ENCODE peak calls at places on chromosomes 16 and 17, in four cellular contexts. One of them, this sample, is unnamed.

GRCh38 chr16:14669776-14670175 is 24.3 kb downstream of the PLA2G10 start:
- DNase-seq in K562: no peak
- DNase-seq in HepG2: no peak
- DNase-seq in WTC11: no peak
- DNase-seq in this sample: no peak

GRCh38 chr16:4200000-4200780 is 41.7 kb downstream of the SRL start:
- DNase-seq in K562: peak
- DNase-seq in HepG2: peak
- DNase-seq in WTC11: peak
- DNase-seq in this sample: peak

GRCh38 chr16:85126731-85127662 is 14.7 kb upstream of the CIBAR2 start:
- DNase-seq in K562: peak
- DNase-seq in HepG2: no peak
- DNase-seq in WTC11: peak
- DNase-seq in this sample: peak

GRCh38 chr16:48526058-48526957 is 83.7 kb downstream of the N4BP1 start:
- DNase-seq in K562: peak
- DNase-seq in HepG2: peak
- DNase-seq in WTC11: peak
- DNase-seq in this sample: no peak

GRCh38 chr16:69514366-69514765 is 51.4 kb upstream of the NFAT5 start:
- DNase-seq in K562: no peak
- DNase-seq in HepG2: no peak
- DNase-seq in WTC11: no peak
- DNase-seq in this sample: no peak

GRCh38 chr17:35740997-35741931 is 9.8 kb downstream of the RASL10B start:
- DNase-seq in K562: peak
- DNase-seq in HepG2: no peak
- DNase-seq in WTC11: peak
- DNase-seq in this sample: peak

GRCh38 chr17:21523482-21524210 is 147.5 kb downstream of the KCNJ12 start:
- DNase-seq in K562: no peak
- DNase-seq in HepG2: no peak
- DNase-seq in WTC11: no peak
- DNase-seq in this sample: peak

GRCh38 chr16:52364500-52364899 is 182.4 kb downstream of the TOX3 start:
- DNase-seq in K562: no peak
- DNase-seq in HepG2: no peak
- DNase-seq in WTC11: no peak
- DNase-seq in this sample: no peak

GRCh38 chr17:13995856-13996635 is 73.3 kb upstream of the COX10 start:
- DNase-seq in K562: no peak
- DNase-seq in HepG2: no peak
- DNase-seq in WTC11: no peak
- DNase-seq in this sample: no peak

GRCh38 chr17:20189322-20189721 is 180.2 kb downstream of the SPECC1 start:
- DNase-seq in K562: peak
- DNase-seq in HepG2: no peak
- DNase-seq in WTC11: no peak
- DNase-seq in this sample: no peak

GRCh38 chr16:86214326-86215232 is 295.7 kb upstream of the FOXF1 start:
- DNase-seq in K562: no peak
- DNase-seq in HepG2: no peak
- DNase-seq in WTC11: no peak
- DNase-seq in this sample: no peak

GRCh38 chr17:3903051-3903825 is 10.4 kb upstream of the CAMKK1 start:
- DNase-seq in K562: no peak
- DNase-seq in HepG2: no peak
- DNase-seq in WTC11: no peak
- DNase-seq in this sample: no peak

GRCh38 chr17:72175787-72176515 is 55.1 kb downstream of the SOX9 start:
- DNase-seq in K562: no peak
- DNase-seq in HepG2: no peak
- DNase-seq in WTC11: no peak
- DNase-seq in this sample: no peak

GRCh38 chr17:74519951-74520553 is 11.2 kb downstream of the CD300LB start:
- DNase-seq in K562: no peak
- DNase-seq in HepG2: no peak
- DNase-seq in WTC11: no peak
- DNase-seq in this sample: no peak
- TF ChIP-seq FOXJ3 in K562: no peak
- TF ChIP-seq FOXJ3 in HepG2: no peak
- TF ChIP-seq FOXJ3 in WTC11: no peak
- TF ChIP-seq FOXJ3 in this sample: no peak

DNA sequence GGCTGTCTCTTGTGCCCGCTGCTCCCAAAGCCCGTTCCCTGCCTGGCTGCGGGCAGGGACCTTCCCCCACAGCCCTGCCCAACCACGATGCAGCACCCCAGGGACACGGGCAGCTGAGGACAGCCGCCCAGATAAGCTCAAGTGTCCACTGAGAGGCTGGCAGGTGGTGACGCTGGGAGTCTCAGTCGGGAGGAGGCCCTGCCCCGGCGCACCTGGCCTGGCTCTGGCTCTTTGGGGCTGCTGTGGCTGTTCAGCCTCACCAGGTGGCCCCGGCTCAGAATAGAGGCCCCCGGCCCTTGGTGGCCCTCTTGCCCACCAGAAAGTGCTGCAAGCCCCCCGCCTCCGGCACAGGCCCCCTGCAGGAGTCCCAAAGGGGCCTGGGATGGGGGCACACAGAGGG is 5.5 kb downstream of the NTHL1 start:
- DNase-seq in K562: no peak
- DNase-seq in HepG2: no peak
- DNase-seq in WTC11: no peak
- DNase-seq in this sample: no peak
- TF ChIP-seq FOXJ3 in K562: no peak
- TF ChIP-seq FOXJ3 in HepG2: no peak
- TF ChIP-seq FOXJ3 in WTC11: no peak
- TF ChIP-seq FOXJ3 in this sample: no peak

DNA sequence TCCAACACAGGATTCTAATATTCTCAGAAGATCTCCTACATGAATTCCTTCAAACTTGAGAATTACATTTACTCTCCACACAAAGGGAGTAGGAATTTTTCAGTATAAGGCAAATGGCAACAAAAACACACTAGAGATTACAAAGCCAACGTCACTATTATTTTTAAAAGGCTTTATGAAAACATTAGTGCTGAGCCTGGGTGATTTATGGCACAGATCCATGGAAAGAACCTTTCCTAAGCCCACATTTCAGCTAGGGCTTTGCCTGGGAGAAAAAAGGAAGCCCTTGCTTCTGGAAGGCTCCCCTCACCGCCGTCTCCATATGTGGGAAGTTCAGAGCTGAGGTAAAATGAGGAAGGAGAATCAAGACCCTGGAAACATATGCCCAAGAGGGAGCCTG is 499.4 kb upstream of the HSBP1 start:
- DNase-seq in K562: no peak
- DNase-seq in HepG2: no peak
- DNase-seq in WTC11: no peak
- DNase-seq in this sample: no peak
- TF ChIP-seq FOXJ3 in K562: no peak
- TF ChIP-seq FOXJ3 in HepG2: no peak
- TF ChIP-seq FOXJ3 in WTC11: no peak
- TF ChIP-seq FOXJ3 in this sample: no peak

DNA sequence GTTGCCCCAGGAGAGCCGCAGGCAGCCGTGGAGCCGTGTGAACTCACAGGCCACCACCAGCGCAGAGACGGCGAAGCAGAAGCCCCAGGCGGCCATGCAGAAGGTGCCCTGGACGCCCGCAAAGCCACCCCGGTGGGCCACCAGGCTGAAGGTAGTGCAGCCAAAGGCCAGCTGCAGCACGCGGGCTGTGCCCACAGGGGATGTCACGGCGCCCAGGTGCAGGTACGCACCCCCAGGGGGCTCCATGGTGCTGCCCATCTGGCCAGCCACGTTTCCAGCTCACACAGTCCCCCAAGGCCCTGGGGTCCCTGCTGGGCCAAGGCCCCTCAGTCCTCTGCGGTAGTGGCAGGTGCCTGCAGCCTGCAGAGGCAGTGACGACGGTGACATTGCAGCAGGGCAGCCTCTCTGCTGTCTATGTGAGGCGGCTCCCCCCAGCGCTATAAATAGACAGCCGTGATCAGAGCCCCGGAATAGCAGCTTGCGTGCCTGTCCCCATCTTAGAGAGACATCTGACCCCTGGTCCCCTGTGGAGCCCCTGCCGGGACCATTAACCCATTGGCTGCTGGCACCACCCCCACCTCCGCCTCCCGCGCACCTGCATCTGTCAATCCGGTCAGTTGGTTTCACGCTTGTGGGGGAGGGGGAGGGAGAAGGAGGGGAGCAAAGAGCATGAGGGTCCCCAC is 4.5 kb upstream of the PYCR1 start:
- DNase-seq in K562: no peak
- DNase-seq in HepG2: no peak
- DNase-seq in WTC11: peak
- DNase-seq in this sample: no peak
- TF ChIP-seq FOXJ3 in K562: no peak
- TF ChIP-seq FOXJ3 in HepG2: no peak
- TF ChIP-seq FOXJ3 in WTC11: no peak
- TF ChIP-seq FOXJ3 in this sample: no peak

DNA sequence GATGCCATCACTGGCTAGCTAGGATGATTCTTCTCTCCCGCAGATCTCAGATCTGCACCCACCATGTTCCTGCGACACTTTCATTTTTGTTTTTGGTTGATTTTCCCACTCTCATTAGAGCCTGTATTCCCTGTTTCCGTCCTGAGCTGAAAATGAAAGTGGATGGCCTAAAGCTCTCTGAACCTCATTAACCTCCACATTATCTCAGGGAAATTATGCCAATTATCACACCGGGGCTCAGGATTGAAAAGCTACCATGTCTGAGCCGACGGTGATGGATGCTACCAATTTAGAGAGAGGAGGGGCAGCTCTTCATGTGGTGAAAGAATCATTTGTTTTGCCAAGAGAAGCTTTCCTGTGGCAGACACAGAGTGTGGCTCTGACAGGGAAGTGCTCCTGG is 410.4 kb upstream of the CDH11 start:
- DNase-seq in K562: no peak
- DNase-seq in HepG2: no peak
- DNase-seq in WTC11: no peak
- DNase-seq in this sample: no peak
- TF ChIP-seq FOXJ3 in K562: no peak
- TF ChIP-seq FOXJ3 in HepG2: no peak
- TF ChIP-seq FOXJ3 in WTC11: no peak
- TF ChIP-seq FOXJ3 in this sample: no peak

GRCh38 chr17:79907217-79907715 is 68.0 kb upstream of the CBX4 start:
- DNase-seq in K562: no peak
- DNase-seq in HepG2: no peak
- DNase-seq in WTC11: peak
- DNase-seq in this sample: no peak
- TF ChIP-seq FOXJ3 in K562: no peak
- TF ChIP-seq FOXJ3 in HepG2: no peak
- TF ChIP-seq FOXJ3 in WTC11: no peak
- TF ChIP-seq FOXJ3 in this sample: no peak

DNA sequence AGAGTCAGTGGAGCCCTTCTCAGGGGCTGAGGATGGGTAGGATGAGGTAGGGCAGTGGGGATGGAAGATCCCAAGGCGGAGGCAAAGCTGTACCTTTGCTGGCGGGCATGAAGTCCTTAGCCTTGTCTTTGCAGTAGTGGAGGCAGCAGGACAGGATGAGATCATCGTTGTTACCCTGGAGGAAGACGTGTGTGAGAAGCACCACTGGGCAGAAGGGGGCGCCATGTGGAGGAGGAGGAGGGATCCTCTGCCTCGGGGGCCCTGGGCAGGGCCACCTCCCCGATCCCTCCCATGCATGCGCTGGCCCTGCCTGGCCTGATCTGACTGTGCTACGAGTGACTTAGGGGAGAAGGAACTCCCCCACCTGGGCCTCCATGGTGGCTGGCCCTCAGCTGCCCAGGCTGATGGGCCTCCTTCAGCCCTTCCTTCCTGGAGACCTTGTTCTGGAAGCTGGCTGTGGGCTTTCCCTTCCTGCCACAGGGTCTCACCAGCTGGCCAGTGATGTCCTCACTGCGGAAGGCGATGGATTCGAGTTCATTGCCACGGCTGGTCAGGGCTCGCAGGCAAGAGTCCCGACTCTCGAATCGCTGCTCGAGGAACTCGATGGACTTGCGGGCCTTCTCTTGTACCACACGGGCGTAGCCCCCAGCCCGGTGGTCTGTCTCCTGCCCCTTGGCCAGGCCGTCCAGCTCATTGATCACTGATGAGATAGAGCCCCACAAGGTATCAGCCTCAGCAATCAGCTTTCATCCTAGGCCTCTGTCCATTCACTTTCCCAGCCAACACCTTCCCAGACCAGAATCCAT is 10.3 kb downstream of the HIC1 start:
- DNase-seq in K562: peak
- DNase-seq in HepG2: no peak
- DNase-seq in WTC11: peak
- DNase-seq in this sample: peak
- TF ChIP-seq FOXJ3 in K562: no peak
- TF ChIP-seq FOXJ3 in HepG2: no peak
- TF ChIP-seq FOXJ3 in WTC11: no peak
- TF ChIP-seq FOXJ3 in this sample: no peak

GRCh38 chr17:49742256-49742655 is 21.7 kb downstream of the FAM117A start:
- DNase-seq in K562: peak
- DNase-seq in HepG2: no peak
- DNase-seq in WTC11: no peak
- DNase-seq in this sample: no peak
- TF ChIP-seq FOXJ3 in K562: no peak
- TF ChIP-seq FOXJ3 in HepG2: no peak
- TF ChIP-seq FOXJ3 in WTC11: no peak
- TF ChIP-seq FOXJ3 in this sample: no peak

This sample was measured in SK-N-SH.